ENCODE peak calls at places on chromosomes 7 and 10, in nine cellular contexts. One of them, this sample, is unnamed.

GRCh38 chr7:112129655-112130323 is 76.4 kb downstream of the DOCK4 start:
- DNase-seq in caudate nucleus: peak; percentile 43
- DNase-seq in HL-60: no peak
- DNase-seq in colonic mucosa: no peak
- DNase-seq in A549: no peak
- DNase-seq in aorta: no peak
- DNase-seq in CD4-positive, alpha-beta T cell: no peak
- DNase-seq in CD8-positive, alpha-beta memory T cell: no peak
- DNase-seq in mesendoderm: peak; percentile 38
- DNase-seq in this sample: no peak

GRCh38 chr10:4240641-4241197 is 455.7 kb upstream of the KLF6 start:
- DNase-seq in A549: no peak
- DNase-seq in colonic mucosa: no peak
- DNase-seq in caudate nucleus: no peak
- DNase-seq in mesendoderm: peak; percentile 57
- DNase-seq in aorta: no peak
- DNase-seq in HL-60: no peak
- DNase-seq in CD4-positive, alpha-beta T cell: no peak
- DNase-seq in CD8-positive, alpha-beta memory T cell: no peak
- DNase-seq in this sample: no peak

GRCh38 chr7:157007470-157008066 is 2.9 kb downstream of the MNX1 start:
- DNase-seq in HL-60: no peak
- DNase-seq in aorta: no peak
- DNase-seq in colonic mucosa: peak; percentile 77
- DNase-seq in mesendoderm: peak; percentile 25
- DNase-seq in CD8-positive, alpha-beta memory T cell: no peak
- DNase-seq in CD4-positive, alpha-beta T cell: no peak
- DNase-seq in caudate nucleus: no peak
- DNase-seq in A549: no peak
- DNase-seq in this sample: no peak

GRCh38 chr10:62860946-62861345 is 44.8 kb upstream of the EGR2 start:
- DNase-seq in colonic mucosa: no peak
- DNase-seq in mesendoderm: no peak
- DNase-seq in caudate nucleus: no peak
- DNase-seq in CD8-positive, alpha-beta memory T cell: no peak
- DNase-seq in HL-60: no peak
- DNase-seq in aorta: no peak
- DNase-seq in CD4-positive, alpha-beta T cell: no peak
- DNase-seq in A549: no peak
- DNase-seq in this sample: no peak

GRCh38 chr7:16025696-16026095 is 339.2 kb upstream of the MEOX2 start:
- DNase-seq in colonic mucosa: no peak
- DNase-seq in CD8-positive, alpha-beta memory T cell: no peak
- DNase-seq in mesendoderm: no peak
- DNase-seq in caudate nucleus: no peak
- DNase-seq in HL-60: no peak
- DNase-seq in CD4-positive, alpha-beta T cell: no peak
- DNase-seq in A549: no peak
- DNase-seq in aorta: no peak
- DNase-seq in this sample: no peak

GRCh38 chr10:91343010-91343409 is 67.1 kb upstream of the HECTD2 start:
- DNase-seq in A549: no peak
- DNase-seq in colonic mucosa: no peak
- DNase-seq in HL-60: no peak
- DNase-seq in caudate nucleus: no peak
- DNase-seq in CD4-positive, alpha-beta T cell: no peak
- DNase-seq in mesendoderm: no peak
- DNase-seq in aorta: no peak
- DNase-seq in CD8-positive, alpha-beta memory T cell: no peak
- DNase-seq in this sample: no peak

GRCh38 chr7:29921404-29922010 is 68.1 kb downstream of the SCRN1 start:
- DNase-seq in HL-60: peak; percentile 35
- DNase-seq in mesendoderm: peak; percentile 85
- DNase-seq in colonic mucosa: peak; percentile 41
- DNase-seq in CD8-positive, alpha-beta memory T cell: peak; percentile 49
- DNase-seq in CD4-positive, alpha-beta T cell: peak; percentile 9
- DNase-seq in A549: peak; percentile 28
- DNase-seq in caudate nucleus: peak; percentile 22
- DNase-seq in aorta: no peak
- DNase-seq in this sample: peak; percentile 91

GRCh38 chr7:70678621-70679251 is 453.2 kb upstream of the GALNT17 start:
- DNase-seq in colonic mucosa: no peak
- DNase-seq in HL-60: no peak
- DNase-seq in A549: no peak
- DNase-seq in mesendoderm: no peak
- DNase-seq in caudate nucleus: no peak
- DNase-seq in CD8-positive, alpha-beta memory T cell: no peak
- DNase-seq in aorta: no peak
- DNase-seq in CD4-positive, alpha-beta T cell: no peak
- DNase-seq in this sample: no peak

GRCh38 chr10:88938938-88939337 is 13.6 kb downstream of the ACTA2 start:
- DNase-seq in mesendoderm: no peak
- DNase-seq in caudate nucleus: no peak
- DNase-seq in aorta: no peak
- DNase-seq in CD8-positive, alpha-beta memory T cell: no peak
- DNase-seq in A549: no peak
- DNase-seq in colonic mucosa: no peak
- DNase-seq in HL-60: no peak
- DNase-seq in CD4-positive, alpha-beta T cell: no peak
- DNase-seq in this sample: no peak
- H3K27ac ChIP-seq in mesendoderm: no peak overlapping the region
- H3K27ac ChIP-seq in caudate nucleus: no peak overlapping the region
- H3K27ac ChIP-seq in aorta: peak overlapping the region; percentile 50
- H3K27ac ChIP-seq in CD8-positive, alpha-beta memory T cell: no peak overlapping the region
- H3K27ac ChIP-seq in A549: no peak overlapping the region
- H3K27ac ChIP-seq in colonic mucosa: no peak overlapping the region
- H3K27ac ChIP-seq in HL-60: no peak overlapping the region
- H3K27ac ChIP-seq in CD4-positive, alpha-beta T cell: no peak overlapping the region
- H3K27ac ChIP-seq in this sample: peak overlapping the region; percentile 96

GRCh38 chr7:25790261-25790660 is 361.7 kb upstream of the NFE2L3 start:
- DNase-seq in caudate nucleus: no peak
- DNase-seq in colonic mucosa: no peak
- DNase-seq in aorta: no peak
- DNase-seq in mesendoderm: no peak
- DNase-seq in HL-60: no peak
- DNase-seq in CD8-positive, alpha-beta memory T cell: no peak
- DNase-seq in CD4-positive, alpha-beta T cell: no peak
- DNase-seq in A549: no peak
- DNase-seq in this sample: peak; percentile 62

GRCh38 chr7:25788961-25789620 is 362.9 kb upstream of the NFE2L3 start:
- DNase-seq in colonic mucosa: no peak
- DNase-seq in caudate nucleus: no peak
- DNase-seq in A549: no peak
- DNase-seq in CD8-positive, alpha-beta memory T cell: no peak
- DNase-seq in aorta: no peak
- DNase-seq in HL-60: no peak
- DNase-seq in CD4-positive, alpha-beta T cell: no peak
- DNase-seq in mesendoderm: no peak
- DNase-seq in this sample: peak; percentile 26

GRCh38 chr7:25789701-25790240 is 362.2 kb upstream of the NFE2L3 start:
- DNase-seq in caudate nucleus: no peak
- DNase-seq in CD4-positive, alpha-beta T cell: no peak
- DNase-seq in HL-60: no peak
- DNase-seq in A549: no peak
- DNase-seq in colonic mucosa: no peak
- DNase-seq in mesendoderm: peak; percentile 11
- DNase-seq in CD8-positive, alpha-beta memory T cell: no peak
- DNase-seq in aorta: no peak
- DNase-seq in this sample: peak; percentile 74

GRCh38 chr7:25781704-25782103 is 370.3 kb upstream of the NFE2L3 start:
- DNase-seq in A549: no peak
- DNase-seq in CD4-positive, alpha-beta T cell: no peak
- DNase-seq in caudate nucleus: no peak
- DNase-seq in CD8-positive, alpha-beta memory T cell: no peak
- DNase-seq in mesendoderm: no peak
- DNase-seq in HL-60: no peak
- DNase-seq in aorta: no peak
- DNase-seq in colonic mucosa: no peak
- DNase-seq in this sample: peak; percentile 26

DNA sequence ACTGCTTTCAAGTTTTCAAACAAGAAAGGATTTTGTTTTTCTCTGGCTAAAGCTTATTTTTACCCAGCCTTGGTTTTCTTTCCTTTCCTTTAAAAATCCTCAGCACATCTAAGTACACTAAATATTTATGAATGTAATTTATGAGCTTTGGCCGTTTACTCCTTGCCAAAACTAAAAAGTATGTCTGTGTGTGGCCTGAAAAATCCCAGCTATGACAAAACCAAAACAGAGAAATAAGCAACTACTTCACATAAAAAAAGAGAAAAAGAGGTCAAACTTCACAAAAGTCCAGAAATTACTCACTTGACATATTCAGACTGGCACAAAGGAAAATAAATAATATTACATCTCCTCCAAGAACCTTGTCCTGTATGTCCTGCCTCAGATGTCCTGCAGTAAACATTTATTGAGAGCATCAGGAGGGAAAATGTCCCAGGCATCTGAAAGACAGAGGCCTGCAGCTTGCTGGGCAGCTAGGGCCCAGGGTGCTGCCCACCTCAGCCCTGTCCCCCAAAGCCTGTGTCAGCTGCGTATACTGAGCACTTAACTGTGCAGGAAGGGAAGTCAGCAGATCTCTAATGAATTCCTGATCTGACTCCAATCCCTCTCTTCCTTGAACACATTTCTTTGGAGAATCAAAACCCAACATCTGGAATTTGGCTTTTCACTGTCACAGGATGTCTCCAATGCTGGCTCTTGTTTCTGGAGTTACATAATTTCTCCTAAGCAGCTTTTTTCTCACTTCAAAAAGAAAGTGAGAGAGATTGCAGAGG is 364.9 kb upstream of the NFE2L3 start:
- DNase-seq in mesendoderm: no peak
- DNase-seq in A549: no peak
- DNase-seq in CD4-positive, alpha-beta T cell: no peak
- DNase-seq in caudate nucleus: no peak
- DNase-seq in CD8-positive, alpha-beta memory T cell: no peak
- DNase-seq in aorta: no peak
- DNase-seq in HL-60: no peak
- DNase-seq in colonic mucosa: no peak
- DNase-seq in this sample: peak; percentile 64
- H3K27ac ChIP-seq in mesendoderm: no peak overlapping the region
- H3K27ac ChIP-seq in A549: no peak overlapping the region
- H3K27ac ChIP-seq in CD4-positive, alpha-beta T cell: no peak overlapping the region
- H3K27ac ChIP-seq in caudate nucleus: no peak overlapping the region
- H3K27ac ChIP-seq in CD8-positive, alpha-beta memory T cell: no peak overlapping the region
- H3K27ac ChIP-seq in aorta: peak overlapping the region; percentile 82
- H3K27ac ChIP-seq in HL-60: no peak overlapping the region
- H3K27ac ChIP-seq in colonic mucosa: peak overlapping the region; percentile 4
- H3K27ac ChIP-seq in this sample: peak overlapping the region; percentile 75

GRCh38 chr7:42833411-42833810 is 78.5 kb downstream of the C7orf25 start:
- DNase-seq in HL-60: no peak
- DNase-seq in CD4-positive, alpha-beta T cell: no peak
- DNase-seq in aorta: no peak
- DNase-seq in CD8-positive, alpha-beta memory T cell: no peak
- DNase-seq in colonic mucosa: no peak
- DNase-seq in A549: no peak
- DNase-seq in caudate nucleus: no peak
- DNase-seq in mesendoderm: no peak
- DNase-seq in this sample: no peak

GRCh38 chr7:42832672-42833071 is 79.2 kb downstream of the C7orf25 start:
- DNase-seq in colonic mucosa: no peak
- DNase-seq in mesendoderm: no peak
- DNase-seq in CD4-positive, alpha-beta T cell: no peak
- DNase-seq in caudate nucleus: no peak
- DNase-seq in A549: no peak
- DNase-seq in aorta: no peak
- DNase-seq in HL-60: no peak
- DNase-seq in CD8-positive, alpha-beta memory T cell: no peak
- DNase-seq in this sample: no peak

GRCh38 chr7:42831051-42831952 is 80.6 kb downstream of the C7orf25 start:
- DNase-seq in CD8-positive, alpha-beta memory T cell: no peak
- DNase-seq in colonic mucosa: peak; percentile 42
- DNase-seq in HL-60: no peak
- DNase-seq in caudate nucleus: peak; percentile 32
- DNase-seq in mesendoderm: peak; percentile 41
- DNase-seq in CD4-positive, alpha-beta T cell: no peak
- DNase-seq in A549: no peak
- DNase-seq in aorta: peak; percentile 71
- DNase-seq in this sample: no peak

DNA sequence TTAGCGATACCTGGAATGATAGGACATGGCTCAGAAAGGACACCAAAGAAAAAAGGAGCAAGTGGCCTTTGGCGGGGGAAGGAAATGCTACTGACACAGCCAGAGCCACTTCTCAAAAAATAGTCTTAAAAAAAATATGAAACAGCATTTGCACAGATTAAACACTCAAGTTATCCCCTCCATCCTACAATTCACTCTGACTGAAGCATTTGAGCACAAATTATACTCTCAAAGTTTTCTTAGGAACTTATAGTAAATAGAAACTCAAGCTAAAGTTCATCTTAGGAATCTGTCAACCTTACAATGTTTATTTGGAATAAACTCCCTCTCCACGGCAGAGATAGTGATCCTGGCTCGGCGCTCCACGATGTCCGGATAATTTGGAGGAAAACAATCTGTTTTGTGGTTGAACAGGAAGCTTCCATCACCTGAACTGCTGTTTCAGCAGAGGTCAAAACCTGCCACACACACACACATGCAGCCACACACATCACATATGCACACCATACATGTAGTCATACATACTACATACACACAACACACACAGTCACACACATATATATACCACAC is 79.8 kb downstream of the C7orf25 start:
- DNase-seq in caudate nucleus: no peak
- DNase-seq in mesendoderm: no peak
- DNase-seq in HL-60: no peak
- DNase-seq in aorta: no peak
- DNase-seq in CD4-positive, alpha-beta T cell: no peak
- DNase-seq in A549: no peak
- DNase-seq in colonic mucosa: no peak
- DNase-seq in CD8-positive, alpha-beta memory T cell: no peak
- DNase-seq in this sample: no peak
- H3K27ac ChIP-seq in caudate nucleus: no peak overlapping the region
- H3K27ac ChIP-seq in mesendoderm: no peak overlapping the region
- H3K27ac ChIP-seq in HL-60: no peak overlapping the region
- H3K27ac ChIP-seq in aorta: no peak overlapping the region
- H3K27ac ChIP-seq in CD4-positive, alpha-beta T cell: no peak overlapping the region
- H3K27ac ChIP-seq in A549: no peak overlapping the region
- H3K27ac ChIP-seq in colonic mucosa: no peak overlapping the region
- H3K27ac ChIP-seq in CD8-positive, alpha-beta memory T cell: no peak overlapping the region
- H3K27ac ChIP-seq in this sample: no peak overlapping the region

GRCh38 chr10:70293169-70293813 is 9.5 kb upstream of the NPFFR1 start:
- DNase-seq in mesendoderm: peak; percentile 7
- DNase-seq in A549: no peak
- DNase-seq in CD4-positive, alpha-beta T cell: no peak
- DNase-seq in colonic mucosa: no peak
- DNase-seq in CD8-positive, alpha-beta memory T cell: no peak
- DNase-seq in HL-60: no peak
- DNase-seq in aorta: no peak
- DNase-seq in caudate nucleus: no peak
- DNase-seq in this sample: no peak

GRCh38 chr10:70297224-70297623 is 13.4 kb upstream of the NPFFR1 start:
- DNase-seq in aorta: no peak
- DNase-seq in mesendoderm: no peak
- DNase-seq in HL-60: no peak
- DNase-seq in CD8-positive, alpha-beta memory T cell: no peak
- DNase-seq in colonic mucosa: no peak
- DNase-seq in caudate nucleus: no peak
- DNase-seq in A549: no peak
- DNase-seq in CD4-positive, alpha-beta T cell: no peak
- DNase-seq in this sample: no peak

GRCh38 chr10:70295321-70295720 is 11.5 kb upstream of the NPFFR1 start:
- DNase-seq in colonic mucosa: no peak
- DNase-seq in HL-60: no peak
- DNase-seq in caudate nucleus: no peak
- DNase-seq in aorta: no peak
- DNase-seq in mesendoderm: no peak
- DNase-seq in CD8-positive, alpha-beta memory T cell: no peak
- DNase-seq in A549: no peak
- DNase-seq in CD4-positive, alpha-beta T cell: no peak
- DNase-seq in this sample: no peak

GRCh38 chr10:70295946-70296345 is 12.1 kb upstream of the NPFFR1 start:
- DNase-seq in A549: no peak
- DNase-seq in HL-60: no peak
- DNase-seq in aorta: no peak
- DNase-seq in CD8-positive, alpha-beta memory T cell: no peak
- DNase-seq in CD4-positive, alpha-beta T cell: no peak
- DNase-seq in colonic mucosa: no peak
- DNase-seq in caudate nucleus: no peak
- DNase-seq in mesendoderm: no peak
- DNase-seq in this sample: no peak

GRCh38 chr10:70296406-70296899 is 12.6 kb upstream of the NPFFR1 start:
- DNase-seq in mesendoderm: peak; percentile 7
- DNase-seq in colonic mucosa: peak; percentile 59
- DNase-seq in HL-60: no peak
- DNase-seq in CD8-positive, alpha-beta memory T cell: no peak
- DNase-seq in aorta: peak; percentile 93
- DNase-seq in CD4-positive, alpha-beta T cell: no peak
- DNase-seq in A549: peak; percentile 31
- DNase-seq in caudate nucleus: no peak
- DNase-seq in this sample: peak; percentile 93
- H3K27ac ChIP-seq in mesendoderm: no peak overlapping the region
- H3K27ac ChIP-seq in colonic mucosa: no peak overlapping the region
- H3K27ac ChIP-seq in HL-60: peak overlapping the region; percentile 51
- H3K27ac ChIP-seq in CD8-positive, alpha-beta memory T cell: no peak overlapping the region
- H3K27ac ChIP-seq in aorta: peak overlapping the region; percentile 7
- H3K27ac ChIP-seq in CD4-positive, alpha-beta T cell: no peak overlapping the region
- H3K27ac ChIP-seq in A549: no peak overlapping the region
- H3K27ac ChIP-seq in caudate nucleus: no peak overlapping the region
- H3K27ac ChIP-seq in this sample: peak overlapping the region; percentile 65